ENCODE peak calls at places on chromosomes 16 and 17, in four cellular contexts. P, X, M and O are unnamed samples.

GRCh38 chr16:81568749-81569087 is 124.1 kb downstream of the CMIP start:
- DNase-seq in P (no peak), X (no peak), M (no peak), O (no peak)

GRCh38 chr17:56593073-56593740 is at the start of gene NOG:
- DNase-seq in P (no peak), X (no peak), M (peak), O (peak)

GRCh38 chr16:84808812-84809211 is 11.0 kb upstream of the CRISPLD2 start:
- DNase-seq in P (no peak), X (no peak), M (no peak), O (no peak)

GRCh38 chr17:39195568-39196160 is 1.8 kb downstream of the CACNB1 start:
- DNase-seq in P (no peak), X (no peak), M (peak), O (no peak)

GRCh38 chr16:30005341-30006094 is 5.3 kb downstream of the DOC2A start:
- DNase-seq in P (peak), X (peak), M (no peak), O (peak)

GRCh38 chr17:40857535-40857934 is 9.5 kb downstream of the KRT12 start:
- DNase-seq in P (no peak), X (no peak), M (no peak), O (no peak)

GRCh38 chr16:70250748-70251650 is 741 bp downstream of the EXOSC6 start:
- DNase-seq in P (no peak), X (no peak), M (no peak), O (peak)

GRCh38 chr16:51155199-51155607 is 4.1 kb upstream of the SALL1 start:
- DNase-seq in P (no peak), X (no peak), M (no peak), O (no peak)

GRCh38 chr17:282000-282911 is 70.4 kb downstream of the RPH3AL start:
- DNase-seq in P (no peak), X (no peak), M (no peak), O (no peak)

GRCh38 chr16:80619824-80620223 is 79.0 kb downstream of the DYNLRB2 start:
- DNase-seq in P (no peak), X (no peak), M (no peak), O (no peak)

GRCh38 chr16:28826141-28826540 is 3.3 kb downstream of the ATXN2L start:
- DNase-seq in P (no peak), X (no peak), M (no peak), O (no peak)

GRCh38 chr17:67212716-67213417 is 32.1 kb downstream of the HELZ start:
- DNase-seq in P (no peak), X (no peak), M (no peak), O (no peak)

GRCh38 chr17:27573971-27574525 is 56.9 kb upstream of the LGALS9 start:
- DNase-seq in P (no peak), X (peak), M (no peak), O (no peak)

GRCh38 chr16:47143329-47143676 is 442 bp downstream of the NETO2 start:
- DNase-seq in P (peak), X (peak), M (peak), O (peak)

GRCh38 chr16:22189473-22190168 is 16.5 kb upstream of the EEF2K start:
- DNase-seq in P (no peak), X (peak), M (no peak), O (peak)

GRCh38 chr16:48537909-48538745 is 71.9 kb downstream of the N4BP1 start:
- DNase-seq in P (peak), X (no peak), M (peak), O (peak)

GRCh38 chr17:76614912-76615617 is 28.5 kb downstream of the ST6GALNAC1 start:
- DNase-seq in P (no peak), X (no peak), M (no peak), O (no peak)

GRCh38 chr16:12437761-12438440 is 365.8 kb downstream of the CPPED1 start:
- DNase-seq in P (no peak), X (no peak), M (no peak), O (no peak)

GRCh38 chr16:9047689-9048301 is 43.6 kb upstream of the HAPSTR1 start:
- DNase-seq in P (peak), X (peak), M (peak), O (peak)

GRCh38 chr17:28726396-28726911 is 421 bp upstream of the TLCD1 start:
- DNase-seq in P (no peak), X (peak), M (peak), O (peak)

GRCh38 chr17:76125391-76125675 is 15.7 kb downstream of the FOXJ1 start:
- DNase-seq in P (no peak), X (no peak), M (no peak), O (no peak)

GRCh38 chr17:42277342-42277712 is 1.1 kb upstream of the STAT5B start:
- DNase-seq in P (no peak), X (no peak), M (no peak), O (no peak)